ENCODE peak calls at places on chromosomes 3 and 15, in five cellular contexts. One of them, this sample, is unnamed.
A peak's percentile ranks its signal among the peaks of the same experiment; 100 is the strongest.

GRCh38 chr15:101017935-101018849 is 99.0 kb downstream of the LRRK1 start:
- DNase-seq in psoas muscle: no peak
- DNase-seq in HepG2: no peak
- DNase-seq in A549: no peak
- DNase-seq in HFF-Myc: no peak
- DNase-seq in this sample: no peak

GRCh38 chr3:144771401-144771870 is 799.8 kb downstream of the DIPK2A start:
- DNase-seq in psoas muscle: no peak
- DNase-seq in HepG2: no peak
- DNase-seq in A549: no peak
- DNase-seq in HFF-Myc: peak; percentile 12
- DNase-seq in this sample: peak; percentile 20

GRCh38 chr15:31342381-31342780 is 15.7 kb downstream of the KLF13 start:
- DNase-seq in psoas muscle: no peak
- DNase-seq in HepG2: no peak
- DNase-seq in A549: no peak
- DNase-seq in HFF-Myc: no peak
- DNase-seq in this sample: no peak

GRCh38 chr3:132071043-132071442 is 36.2 kb upstream of the CPNE4 start:
- DNase-seq in psoas muscle: no peak
- DNase-seq in HepG2: no peak
- DNase-seq in A549: no peak
- DNase-seq in HFF-Myc: no peak
- DNase-seq in this sample: no peak

GRCh38 chr3:49362579-49362978 is 4.4 kb upstream of the GPX1 start:
- DNase-seq in psoas muscle: no peak
- DNase-seq in HepG2: no peak
- DNase-seq in A549: no peak
- DNase-seq in HFF-Myc: no peak
- DNase-seq in this sample: no peak

GRCh38 chr3:17466028-17466427 is 276.4 kb downstream of the TBC1D5 start:
- DNase-seq in psoas muscle: no peak
- DNase-seq in HepG2: no peak
- DNase-seq in A549: no peak
- DNase-seq in HFF-Myc: no peak
- DNase-seq in this sample: no peak

GRCh38 chr3:31404871-31405270 is 127.9 kb upstream of the STT3B start:
- DNase-seq in psoas muscle: no peak
- DNase-seq in HepG2: no peak
- DNase-seq in A549: no peak
- DNase-seq in HFF-Myc: no peak
- DNase-seq in this sample: no peak

GRCh38 chr3:61858054-61858453 is 296.7 kb downstream of the PTPRG start:
- DNase-seq in psoas muscle: no peak
- DNase-seq in HepG2: no peak
- DNase-seq in A549: no peak
- DNase-seq in HFF-Myc: peak; percentile 26
- DNase-seq in this sample: no peak

GRCh38 chr3:48403533-48404439 is 26.1 kb downstream of the PLXNB1 start:
- DNase-seq in psoas muscle: no peak
- DNase-seq in HepG2: no peak
- DNase-seq in A549: no peak
- DNase-seq in HFF-Myc: no peak
- DNase-seq in this sample: no peak

GRCh38 chr3:149466192-149466591 is 8.3 kb upstream of the TM4SF4 start:
- DNase-seq in psoas muscle: no peak
- DNase-seq in HepG2: no peak
- DNase-seq in A549: no peak
- DNase-seq in HFF-Myc: peak; percentile 41
- DNase-seq in this sample: peak; percentile 64

GRCh38 chr15:29312387-29312786 is 42.8 kb upstream of the NSMCE3 start:
- DNase-seq in psoas muscle: no peak
- DNase-seq in HepG2: no peak
- DNase-seq in A549: no peak
- DNase-seq in HFF-Myc: no peak
- DNase-seq in this sample: peak; percentile 34

GRCh38 chr3:10707089-10707983 is 108.7 kb upstream of the SLC6A11 start:
- DNase-seq in psoas muscle: no peak
- DNase-seq in HepG2: no peak
- DNase-seq in A549: no peak
- DNase-seq in HFF-Myc: no peak
- DNase-seq in this sample: no peak

GRCh38 chr15:71115567-71116351 is 488 bp downstream of the THSD4 start:
- DNase-seq in psoas muscle: peak; percentile 62
- DNase-seq in HepG2: no peak
- DNase-seq in A549: peak; percentile 67
- DNase-seq in HFF-Myc: no peak
- DNase-seq in this sample: no peak

GRCh38 chr3:103440539-103441113 is 1005.8 kb downstream of the ZPLD1 start:
- DNase-seq in psoas muscle: no peak
- DNase-seq in HepG2: no peak
- DNase-seq in A549: no peak
- DNase-seq in HFF-Myc: no peak
- DNase-seq in this sample: no peak

GRCh38 chr3:178059836-178060235 is 476.4 kb upstream of the KCNMB2 start:
- DNase-seq in psoas muscle: no peak
- DNase-seq in HepG2: no peak
- DNase-seq in A549: no peak
- DNase-seq in HFF-Myc: no peak
- DNase-seq in this sample: no peak

GRCh38 chr3:186280737-186281136 is 81.3 kb downstream of the DGKG start:
- DNase-seq in psoas muscle: no peak
- DNase-seq in HepG2: no peak
- DNase-seq in A549: no peak
- DNase-seq in HFF-Myc: no peak
- DNase-seq in this sample: no peak

GRCh38 chr15:94395626-94396025 is 164.3 kb downstream of the MCTP2 start:
- DNase-seq in psoas muscle: no peak
- DNase-seq in HepG2: no peak
- DNase-seq in A549: no peak
- DNase-seq in HFF-Myc: no peak
- DNase-seq in this sample: peak; percentile 9

GRCh38 chr3:31041161-31041978 is 146.9 kb upstream of the GADL1 start:
- DNase-seq in psoas muscle: no peak
- DNase-seq in HepG2: peak; percentile 25
- DNase-seq in A549: peak; percentile 23
- DNase-seq in HFF-Myc: peak; percentile 37
- DNase-seq in this sample: peak; percentile 88

GRCh38 chr3:63933459-63933858 is 21.3 kb upstream of the SCAANT1 start:
- DNase-seq in psoas muscle: no peak
- DNase-seq in HepG2: no peak
- DNase-seq in A549: no peak
- DNase-seq in HFF-Myc: no peak
- DNase-seq in this sample: no peak

GRCh38 chr3:177835917-177836316 is 638.6 kb upstream of the TBL1XR1 start:
- DNase-seq in psoas muscle: no peak
- DNase-seq in HepG2: no peak
- DNase-seq in A549: no peak
- DNase-seq in HFF-Myc: no peak
- DNase-seq in this sample: peak; percentile 88

GRCh38 chr3:15294914-15295313 is 37.5 kb downstream of the SH3BP5 start:
- DNase-seq in psoas muscle: no peak
- DNase-seq in HepG2: no peak
- DNase-seq in A549: no peak
- DNase-seq in HFF-Myc: no peak
- DNase-seq in this sample: no peak

GRCh38 chr15:34993877-34994276 is 5.8 kb upstream of the ZNF770 start:
- DNase-seq in psoas muscle: no peak
- DNase-seq in HepG2: no peak
- DNase-seq in A549: no peak
- DNase-seq in HFF-Myc: no peak
- DNase-seq in this sample: no peak

GRCh38 chr3:100603449-100603848 is 6.0 kb upstream of the ADGRG7 start:
- DNase-seq in psoas muscle: no peak
- DNase-seq in HepG2: peak; percentile 38
- DNase-seq in A549: peak; percentile 27
- DNase-seq in HFF-Myc: no peak
- DNase-seq in this sample: peak; percentile 15

GRCh38 chr15:49855917-49856637 is 235.2 kb downstream of the DTWD1 start:
- DNase-seq in psoas muscle: no peak
- DNase-seq in HepG2: no peak
- DNase-seq in A549: no peak
- DNase-seq in HFF-Myc: peak; percentile 82
- DNase-seq in this sample: no peak

GRCh38 chr3:72353236-72354105 is 494.8 kb downstream of the SHQ1 start:
- DNase-seq in psoas muscle: no peak
- DNase-seq in HepG2: no peak
- DNase-seq in A549: no peak
- DNase-seq in HFF-Myc: no peak
- DNase-seq in this sample: no peak

GRCh38 chr3:46892285-46893145 is 15.0 kb downstream of the PTH1R start:
- DNase-seq in psoas muscle: peak; percentile 83
- DNase-seq in HepG2: no peak
- DNase-seq in A549: peak; percentile 76
- DNase-seq in HFF-Myc: no peak
- DNase-seq in this sample: no peak

DNA sequence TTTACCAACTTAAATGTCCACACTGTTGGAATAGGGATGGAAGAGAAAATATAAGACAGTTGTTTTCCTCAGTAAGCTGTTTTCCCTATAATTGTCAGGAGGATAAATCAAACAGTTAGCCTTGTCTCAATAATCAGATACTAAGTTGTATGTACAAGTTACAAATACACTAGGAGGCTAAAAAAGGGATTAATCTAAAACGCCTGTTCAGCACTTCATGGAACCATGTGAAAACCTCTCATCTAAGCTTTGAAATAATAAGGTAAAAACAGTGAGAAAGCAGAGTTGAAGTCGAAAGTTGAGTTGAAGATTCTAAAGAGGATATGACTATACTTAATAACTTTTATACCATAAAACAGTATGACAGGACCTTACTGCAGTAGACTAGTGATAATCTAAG is 62.0 kb downstream of the CALML4 start:
- DNase-seq in psoas muscle: no peak
- DNase-seq in HepG2: no peak
- DNase-seq in A549: no peak
- DNase-seq in HFF-Myc: no peak
- DNase-seq in this sample: no peak
- TF ChIP-seq CTCF in psoas muscle: no peak
- TF ChIP-seq CTCF in HepG2: no peak
- TF ChIP-seq CTCF in A549: no peak
- TF ChIP-seq CTCF in HFF-Myc: no peak
- TF ChIP-seq CTCF in this sample: no peak

GRCh38 chr3:6250167-6250566 is 610.7 kb upstream of the GRM7 start:
- DNase-seq in psoas muscle: no peak
- DNase-seq in HepG2: no peak
- DNase-seq in A549: no peak
- DNase-seq in HFF-Myc: no peak
- DNase-seq in this sample: no peak
- H3K4me3 ChIP-seq in psoas muscle: no peak overlapping the region
- H3K4me3 ChIP-seq in HepG2: no peak overlapping the region
- H3K4me3 ChIP-seq in A549: no peak overlapping the region
- H3K4me3 ChIP-seq in HFF-Myc: no peak overlapping the region
- H3K4me3 ChIP-seq in this sample: no peak overlapping the region

GRCh38 chr15:73712107-73712506 is 27.9 kb downstream of the CD276 start:
- DNase-seq in psoas muscle: no peak
- DNase-seq in HepG2: no peak
- DNase-seq in A549: no peak
- DNase-seq in HFF-Myc: no peak
- DNase-seq in this sample: no peak
- TF ChIP-seq CTCF in psoas muscle: no peak
- TF ChIP-seq CTCF in HepG2: peak; percentile 43
- TF ChIP-seq CTCF in A549: no peak
- TF ChIP-seq CTCF in HFF-Myc: peak; percentile 12
- TF ChIP-seq CTCF in this sample: no peak

DNA sequence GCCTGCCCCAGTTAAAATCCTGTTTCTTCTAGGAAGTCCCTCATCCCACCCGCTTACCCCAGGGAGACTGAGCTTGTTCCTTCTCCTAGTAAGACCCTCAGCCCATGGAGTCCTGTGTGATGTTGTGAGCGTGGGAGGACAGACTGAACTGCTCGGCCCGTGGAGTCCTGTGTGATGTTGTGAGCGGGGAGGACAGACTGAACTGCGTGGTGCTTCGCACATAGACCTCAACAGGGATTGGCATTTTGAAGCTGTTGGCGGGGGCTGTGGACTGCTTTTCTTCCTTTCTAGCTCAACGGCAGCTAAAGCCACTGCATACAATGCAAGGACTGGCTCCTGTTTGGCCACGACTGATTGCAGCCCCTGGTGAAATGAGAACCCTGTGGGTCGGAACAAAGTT is 1.6 kb upstream of the SPTBN5 start:
- DNase-seq in psoas muscle: no peak
- DNase-seq in HepG2: no peak
- DNase-seq in A549: no peak
- DNase-seq in HFF-Myc: no peak
- DNase-seq in this sample: no peak
- H3K4me3 ChIP-seq in psoas muscle: no peak overlapping the region
- H3K4me3 ChIP-seq in HepG2: no peak overlapping the region
- H3K4me3 ChIP-seq in A549: no peak overlapping the region
- H3K4me3 ChIP-seq in HFF-Myc: no peak overlapping the region
- H3K4me3 ChIP-seq in this sample: no peak overlapping the region

DNA sequence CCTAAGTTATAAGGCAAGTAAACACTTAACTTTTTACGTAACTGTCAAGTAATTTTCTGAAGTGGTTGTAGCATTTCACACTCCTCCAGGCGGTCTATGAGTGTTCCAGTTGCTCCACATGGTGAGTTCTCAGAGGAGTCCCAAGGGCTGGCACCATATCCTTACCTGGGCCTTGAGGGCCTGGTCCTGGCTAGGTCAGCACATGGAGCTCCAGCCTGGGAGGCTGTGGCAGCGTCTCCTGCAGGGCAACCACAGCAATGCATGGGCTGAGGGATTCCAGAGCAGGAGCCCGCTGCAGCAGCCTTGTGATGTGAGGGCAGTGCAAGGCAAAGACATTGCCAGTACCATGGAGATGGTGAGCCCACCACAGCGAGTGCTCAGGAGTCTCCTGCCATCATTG is 32.2 kb upstream of the LYZL4 start:
- DNase-seq in psoas muscle: no peak
- DNase-seq in HepG2: no peak
- DNase-seq in A549: no peak
- DNase-seq in HFF-Myc: no peak
- DNase-seq in this sample: no peak
- TF ChIP-seq CTCF in psoas muscle: no peak
- TF ChIP-seq CTCF in HepG2: peak; percentile 48
- TF ChIP-seq CTCF in A549: no peak
- TF ChIP-seq CTCF in HFF-Myc: peak; percentile 11
- TF ChIP-seq CTCF in this sample: peak; percentile 5

GRCh38 chr15:93088981-93089854 is at the start of gene RGMA:
- DNase-seq in psoas muscle: peak; percentile 86
- DNase-seq in HepG2: no peak
- DNase-seq in A549: no peak
- DNase-seq in HFF-Myc: no peak
- DNase-seq in this sample: no peak

GRCh38 chr15:93089855-93090305 is 869 bp upstream of the RGMA start:
- DNase-seq in psoas muscle: peak; percentile 87
- DNase-seq in HepG2: no peak
- DNase-seq in A549: no peak
- DNase-seq in HFF-Myc: no peak
- DNase-seq in this sample: no peak

GRCh38 chr15:93093765-93094164 is 4.8 kb upstream of the RGMA start:
- DNase-seq in psoas muscle: no peak
- DNase-seq in HepG2: no peak
- DNase-seq in A549: no peak
- DNase-seq in HFF-Myc: no peak
- DNase-seq in this sample: no peak

GRCh38 chr15:93088200-93088980 is 621 bp downstream of the RGMA start:
- DNase-seq in psoas muscle: peak; percentile 83
- DNase-seq in HepG2: no peak
- DNase-seq in A549: peak; percentile 55
- DNase-seq in HFF-Myc: no peak
- DNase-seq in this sample: no peak

GRCh38 chr15:93091465-93091864 is 2.5 kb upstream of the RGMA start:
- DNase-seq in psoas muscle: no peak
- DNase-seq in HepG2: no peak
- DNase-seq in A549: no peak
- DNase-seq in HFF-Myc: no peak
- DNase-seq in this sample: no peak
- H3K4me3 ChIP-seq in psoas muscle: no peak overlapping the region
- H3K4me3 ChIP-seq in HepG2: no peak overlapping the region
- H3K4me3 ChIP-seq in A549: no peak overlapping the region
- H3K4me3 ChIP-seq in HFF-Myc: no peak overlapping the region
- H3K4me3 ChIP-seq in this sample: no peak overlapping the region

This sample was measured in astrocyte of the cerebellum.